ENCODE peak calls at places on chromosome 16, in nine cellular contexts. One of them, this sample, is unnamed.

GRCh38 chr16:78249832-78250231 is 150.4 kb downstream of the WWOX start:
- DNase-seq in stimulated activated CD4-positive, alpha-beta T cell treated with anti-CD3 and anti-CD28 coated beads, TNF-alpha, amount 100 ng/mL, for 1 hour: no peak
- DNase-seq in CD4-positive, alpha-beta T cell: no peak
- DNase-seq in GOT3: no peak
- DNase-seq in iris pigment epithelial cell: no peak
- DNase-seq in activated T-helper 1 cell treated with Interleukin-2 at 50 U/mL for 16 hours: no peak
- DNase-seq in LoVo: no peak
- DNase-seq in GM13976: no peak
- DNase-seq in Caco-2: peak; percentile 46
- DNase-seq in this sample: no peak

GRCh38 chr16:35735403-35736251 is 2276.2 kb downstream of the TP53TG3F start:
- DNase-seq in stimulated activated CD4-positive, alpha-beta T cell treated with anti-CD3 and anti-CD28 coated beads, TNF-alpha, amount 100 ng/mL, for 1 hour: no peak
- DNase-seq in CD4-positive, alpha-beta T cell: no peak
- DNase-seq in GOT3: no peak
- DNase-seq in iris pigment epithelial cell: no peak
- DNase-seq in activated T-helper 1 cell treated with Interleukin-2 at 50 U/mL for 16 hours: no peak
- DNase-seq in LoVo: no peak
- DNase-seq in GM13976: peak; percentile 12
- DNase-seq in Caco-2: no peak
- DNase-seq in this sample: no peak

GRCh38 chr16:73015612-73016487 is 32.1 kb downstream of the ZFHX3 start:
- DNase-seq in stimulated activated CD4-positive, alpha-beta T cell treated with anti-CD3 and anti-CD28 coated beads, TNF-alpha, amount 100 ng/mL, for 1 hour: no peak
- DNase-seq in CD4-positive, alpha-beta T cell: no peak
- DNase-seq in GOT3: no peak
- DNase-seq in iris pigment epithelial cell: no peak
- DNase-seq in activated T-helper 1 cell treated with Interleukin-2 at 50 U/mL for 16 hours: no peak
- DNase-seq in LoVo: no peak
- DNase-seq in GM13976: peak; percentile 74
- DNase-seq in Caco-2: no peak
- DNase-seq in this sample: peak; percentile 58

GRCh38 chr16:57352636-57353047 is 5.9 kb upstream of the CCL22 start:
- DNase-seq in stimulated activated CD4-positive, alpha-beta T cell treated with anti-CD3 and anti-CD28 coated beads, TNF-alpha, amount 100 ng/mL, for 1 hour: no peak
- DNase-seq in CD4-positive, alpha-beta T cell: no peak
- DNase-seq in GOT3: no peak
- DNase-seq in iris pigment epithelial cell: no peak
- DNase-seq in activated T-helper 1 cell treated with Interleukin-2 at 50 U/mL for 16 hours: no peak
- DNase-seq in LoVo: no peak
- DNase-seq in GM13976: peak; percentile 36
- DNase-seq in Caco-2: no peak
- DNase-seq in this sample: peak; percentile 69

GRCh38 chr16:73131153-73131862 is 83.4 kb upstream of the ZFHX3 start:
- DNase-seq in stimulated activated CD4-positive, alpha-beta T cell treated with anti-CD3 and anti-CD28 coated beads, TNF-alpha, amount 100 ng/mL, for 1 hour: no peak
- DNase-seq in CD4-positive, alpha-beta T cell: no peak
- DNase-seq in GOT3: no peak
- DNase-seq in iris pigment epithelial cell: peak; percentile 38
- DNase-seq in activated T-helper 1 cell treated with Interleukin-2 at 50 U/mL for 16 hours: no peak
- DNase-seq in LoVo: no peak
- DNase-seq in GM13976: no peak
- DNase-seq in Caco-2: no peak
- DNase-seq in this sample: no peak

GRCh38 chr16:80940069-80940856 is 66.4 kb downstream of the CMC2 start:
- DNase-seq in stimulated activated CD4-positive, alpha-beta T cell treated with anti-CD3 and anti-CD28 coated beads, TNF-alpha, amount 100 ng/mL, for 1 hour: no peak
- DNase-seq in CD4-positive, alpha-beta T cell: no peak
- DNase-seq in GOT3: no peak
- DNase-seq in iris pigment epithelial cell: no peak
- DNase-seq in activated T-helper 1 cell treated with Interleukin-2 at 50 U/mL for 16 hours: no peak
- DNase-seq in LoVo: no peak
- DNase-seq in GM13976: no peak
- DNase-seq in Caco-2: no peak
- DNase-seq in this sample: no peak

GRCh38 chr16:83839561-83839960 is 31.8 kb downstream of the HSBP1 start:
- DNase-seq in stimulated activated CD4-positive, alpha-beta T cell treated with anti-CD3 and anti-CD28 coated beads, TNF-alpha, amount 100 ng/mL, for 1 hour: no peak
- DNase-seq in CD4-positive, alpha-beta T cell: no peak
- DNase-seq in GOT3: no peak
- DNase-seq in iris pigment epithelial cell: no peak
- DNase-seq in activated T-helper 1 cell treated with Interleukin-2 at 50 U/mL for 16 hours: no peak
- DNase-seq in LoVo: no peak
- DNase-seq in GM13976: no peak
- DNase-seq in Caco-2: no peak
- DNase-seq in this sample: no peak

GRCh38 chr16:87484487-87485331 is 8.1 kb downstream of the ZCCHC14 start:
- DNase-seq in stimulated activated CD4-positive, alpha-beta T cell treated with anti-CD3 and anti-CD28 coated beads, TNF-alpha, amount 100 ng/mL, for 1 hour: no peak
- DNase-seq in CD4-positive, alpha-beta T cell: no peak
- DNase-seq in GOT3: no peak
- DNase-seq in iris pigment epithelial cell: no peak
- DNase-seq in activated T-helper 1 cell treated with Interleukin-2 at 50 U/mL for 16 hours: no peak
- DNase-seq in LoVo: no peak
- DNase-seq in GM13976: no peak
- DNase-seq in Caco-2: no peak
- DNase-seq in this sample: no peak

GRCh38 chr16:89923640-89924297 is 627 bp downstream of the TUBB3 start:
- DNase-seq in stimulated activated CD4-positive, alpha-beta T cell treated with anti-CD3 and anti-CD28 coated beads, TNF-alpha, amount 100 ng/mL, for 1 hour: no peak
- DNase-seq in CD4-positive, alpha-beta T cell: no peak
- DNase-seq in GOT3: no peak
- DNase-seq in iris pigment epithelial cell: no peak
- DNase-seq in activated T-helper 1 cell treated with Interleukin-2 at 50 U/mL for 16 hours: no peak
- DNase-seq in LoVo: no peak
- DNase-seq in GM13976: no peak
- DNase-seq in Caco-2: no peak
- DNase-seq in this sample: no peak

GRCh38 chr16:64092284-64092683 is 1029.6 kb downstream of the CDH11 start:
- DNase-seq in stimulated activated CD4-positive, alpha-beta T cell treated with anti-CD3 and anti-CD28 coated beads, TNF-alpha, amount 100 ng/mL, for 1 hour: no peak
- DNase-seq in CD4-positive, alpha-beta T cell: no peak
- DNase-seq in GOT3: no peak
- DNase-seq in iris pigment epithelial cell: peak; percentile 78
- DNase-seq in activated T-helper 1 cell treated with Interleukin-2 at 50 U/mL for 16 hours: no peak
- DNase-seq in LoVo: no peak
- DNase-seq in GM13976: no peak
- DNase-seq in Caco-2: no peak
- DNase-seq in this sample: no peak

GRCh38 chr16:10579965-10580918 is at the start of gene EMP2:
- DNase-seq in stimulated activated CD4-positive, alpha-beta T cell treated with anti-CD3 and anti-CD28 coated beads, TNF-alpha, amount 100 ng/mL, for 1 hour: no peak
- DNase-seq in CD4-positive, alpha-beta T cell: no peak
- DNase-seq in GOT3: peak; percentile 36
- DNase-seq in iris pigment epithelial cell: peak; percentile 50
- DNase-seq in activated T-helper 1 cell treated with Interleukin-2 at 50 U/mL for 16 hours: no peak
- DNase-seq in LoVo: peak; percentile 69
- DNase-seq in GM13976: peak; percentile 73
- DNase-seq in Caco-2: peak; percentile 85
- DNase-seq in this sample: peak; percentile 33

GRCh38 chr16:62079236-62079635 is 43.0 kb upstream of the CDH8 start:
- DNase-seq in stimulated activated CD4-positive, alpha-beta T cell treated with anti-CD3 and anti-CD28 coated beads, TNF-alpha, amount 100 ng/mL, for 1 hour: no peak
- DNase-seq in CD4-positive, alpha-beta T cell: no peak
- DNase-seq in GOT3: no peak
- DNase-seq in iris pigment epithelial cell: no peak
- DNase-seq in activated T-helper 1 cell treated with Interleukin-2 at 50 U/mL for 16 hours: no peak
- DNase-seq in LoVo: no peak
- DNase-seq in GM13976: no peak
- DNase-seq in Caco-2: no peak
- DNase-seq in this sample: no peak

GRCh38 chr16:984736-985135 is 3.2 kb downstream of the SOX8 start:
- DNase-seq in stimulated activated CD4-positive, alpha-beta T cell treated with anti-CD3 and anti-CD28 coated beads, TNF-alpha, amount 100 ng/mL, for 1 hour: no peak
- DNase-seq in CD4-positive, alpha-beta T cell: no peak
- DNase-seq in GOT3: no peak
- DNase-seq in iris pigment epithelial cell: no peak
- DNase-seq in activated T-helper 1 cell treated with Interleukin-2 at 50 U/mL for 16 hours: no peak
- DNase-seq in LoVo: no peak
- DNase-seq in GM13976: no peak
- DNase-seq in Caco-2: no peak
- DNase-seq in this sample: no peak

GRCh38 chr16:30470632-30471007 is 1.9 kb upstream of the ITGAL start:
- DNase-seq in stimulated activated CD4-positive, alpha-beta T cell treated with anti-CD3 and anti-CD28 coated beads, TNF-alpha, amount 100 ng/mL, for 1 hour: no peak
- DNase-seq in CD4-positive, alpha-beta T cell: no peak
- DNase-seq in GOT3: no peak
- DNase-seq in iris pigment epithelial cell: no peak
- DNase-seq in activated T-helper 1 cell treated with Interleukin-2 at 50 U/mL for 16 hours: no peak
- DNase-seq in LoVo: no peak
- DNase-seq in GM13976: no peak
- DNase-seq in Caco-2: no peak
- DNase-seq in this sample: no peak

This sample was measured in GM12865.